ENCODE peak calls at places on chromosomes 12 and 14, in five cellular contexts. L, B, Z, D and A are unnamed samples.

GRCh38 chr12:112466011-112466422 is 47.3 kb downstream of the PTPN11 start:
- DNase-seq in D (peak), Z (no peak), L (no peak), B (no peak), A (no peak)

GRCh38 chr14:80906336-80906735 is 35.2 kb downstream of the CEP128 start:
- DNase-seq in B (no peak), D (no peak), L (no peak), Z (no peak), A (no peak)

GRCh38 chr12:80031229-80031628 is 68.1 kb upstream of the OTOGL start:
- DNase-seq in D (no peak), L (no peak), B (no peak), Z (no peak), A (no peak)

GRCh38 chr14:102779574-102780315 is 2.5 kb downstream of the TRAF3 start:
- DNase-seq in Z (no peak), B (no peak), D (no peak), L (no peak), A (no peak)

GRCh38 chr12:87930033-87930432 is 99.2 kb downstream of the C12orf50 start:
- DNase-seq in Z (no peak), B (no peak), L (no peak), D (no peak), A (no peak)

GRCh38 chr14:59301354-59301753 is 112.9 kb downstream of the DAAM1 start:
- DNase-seq in L (peak), D (peak), B (no peak), Z (no peak), A (no peak)

GRCh38 chr12:113314121-113314529 is 20.8 kb downstream of the SLC8B1 start:
- DNase-seq in Z (peak), B (no peak), D (no peak), L (no peak), A (no peak)

GRCh38 chr14:105388110-105388951 is 10.0 kb upstream of the TEX22 start:
- DNase-seq in L (no peak), D (no peak), B (no peak), Z (no peak), A (no peak)

GRCh38 chr12:53591301-53592206 is 34.6 kb downstream of the ATF7 start:
- DNase-seq in D (peak), L (no peak), B (no peak), Z (no peak), A (no peak)

GRCh38 chr12:49345048-49345839 is 1.4 kb upstream of the DNAJC22 start:
- DNase-seq in B (peak), L (no peak), D (no peak), Z (no peak), A (no peak)

GRCh38 chr12:88052686-88053085 is 23.5 kb upstream of the C12orf50 start:
- DNase-seq in D (peak), L (no peak), B (no peak), Z (peak), A (peak)

GRCh38 chr14:68682166-68683103 is 110.4 kb downstream of the ZFP36L1 start:
- DNase-seq in L (peak), Z (no peak), D (peak), B (no peak), A (no peak)

GRCh38 chr12:14775652-14776020 is 27.6 kb downstream of the WBP11 start:
- DNase-seq in B (no peak), L (no peak), Z (no peak), D (no peak), A (no peak)

GRCh38 chr12:106128526-106129430 is 10.0 kb downstream of the NUAK1 start:
- DNase-seq in L (no peak), D (no peak), Z (no peak), B (no peak), A (no peak)

DNA sequence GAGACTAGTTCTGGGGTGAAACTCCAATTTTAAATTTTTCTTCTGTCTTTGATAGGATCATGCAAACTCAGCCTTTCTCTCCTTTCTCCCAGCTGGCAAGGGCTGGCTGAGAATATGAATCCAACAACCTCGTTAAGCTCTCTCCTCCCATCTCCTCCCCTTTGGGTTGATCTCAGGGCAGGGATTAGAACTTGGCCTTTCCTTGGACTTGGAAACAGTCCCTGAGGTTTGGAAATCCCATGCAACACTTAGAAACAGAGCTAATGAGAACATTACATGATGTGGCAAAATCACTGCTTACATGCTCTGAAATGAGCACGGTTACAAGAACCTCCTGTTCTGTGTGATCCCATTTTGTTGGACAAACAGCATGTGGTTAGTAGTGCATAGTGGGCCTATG is 31.6 kb downstream of the ACACB start:
- DNase-seq in L (no peak), B (no peak), D (no peak), Z (no peak), A (no peak)
- TF ChIP-seq POLR2AphosphoS5 in L (no peak), B (no peak), D (no peak), Z (no peak), A (no peak)

GRCh38 chr14:77212097-77212873 is 30.7 kb downstream of the TMEM63C start:
- DNase-seq in D (no peak), Z (no peak), L (no peak), B (no peak), A (no peak)
- H3K4me3 ChIP-seq in D (no peak), Z (no peak), L (no peak), B (no peak), A (no peak)

DNA sequence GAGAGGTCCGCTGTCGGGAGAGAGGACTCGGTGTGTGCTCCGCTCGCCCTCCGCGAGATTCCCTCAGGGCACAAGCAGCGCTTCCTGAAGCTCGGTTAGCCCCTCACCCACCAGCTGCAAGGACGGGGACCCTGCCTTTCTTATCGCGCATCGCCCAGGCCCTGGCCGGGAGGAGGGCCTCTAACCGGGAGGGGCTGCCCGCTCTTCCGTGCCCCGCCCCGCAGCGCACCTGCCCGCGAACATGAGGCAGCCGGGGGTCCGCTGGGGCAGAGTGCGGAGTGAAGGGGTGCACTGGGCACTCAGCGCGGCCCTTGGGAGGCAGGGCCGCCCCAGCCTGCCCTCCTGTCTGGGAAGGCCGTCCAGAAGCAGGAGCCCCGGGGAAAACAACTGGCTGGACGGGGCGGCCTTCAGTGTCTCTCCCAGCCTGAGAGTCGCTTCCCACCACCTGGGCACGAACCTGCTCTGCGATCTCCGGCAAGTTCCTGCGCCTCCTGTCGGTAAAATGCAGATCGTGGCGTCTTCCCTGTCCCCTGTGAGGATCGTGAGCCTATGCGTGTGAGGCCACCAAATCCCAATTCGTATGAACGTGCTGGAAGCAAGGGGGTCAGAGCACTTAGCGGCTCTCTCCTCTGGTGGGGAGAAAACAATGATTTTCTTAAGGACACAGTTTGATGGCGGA is 28.0 kb upstream of the ADIPOR2 start:
- DNase-seq in Z (peak), B (peak), L (no peak), D (no peak), A (peak)
- TF ChIP-seq CEBPB in Z (no peak), B (no peak), L (no peak), D (no peak), A (no peak)

GRCh38 chr12:64749466-64750202 is 9.6 kb downstream of the GNS start:
- DNase-seq in Z (no peak), L (no peak), B (no peak), D (no peak), A (no peak)
- TF ChIP-seq POLR2AphosphoS5 in Z (no peak), L (no peak), B (no peak), D (no peak), A (no peak)

DNA sequence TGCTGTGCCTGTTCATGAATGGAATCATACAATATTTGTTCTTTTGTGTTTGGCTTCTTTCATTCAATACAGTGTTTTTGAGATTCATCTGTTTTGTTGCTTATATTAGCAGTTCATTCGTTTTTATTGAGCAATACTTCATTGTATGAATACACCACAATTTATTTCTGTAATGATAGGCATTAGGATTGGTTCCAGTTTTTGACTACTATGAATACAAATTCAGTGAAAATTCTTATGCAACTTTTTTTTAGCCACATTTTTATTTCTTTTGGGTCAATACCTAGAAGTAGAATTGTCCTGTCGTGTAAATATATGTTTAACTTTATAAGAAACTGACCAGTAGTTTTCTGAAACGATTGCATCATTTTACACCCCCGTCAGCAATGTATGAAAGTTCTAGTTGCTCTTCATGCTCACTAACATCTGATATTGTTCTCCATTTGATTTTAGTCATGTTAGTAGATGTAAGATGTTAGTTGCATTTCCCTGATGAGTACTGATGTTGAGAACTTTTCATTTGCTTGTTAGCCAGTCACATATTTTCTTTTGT is 127.5 kb downstream of the TGFB3 start:
- DNase-seq in D (no peak), B (no peak), Z (no peak), L (no peak), A (no peak)
- H3K4me3 ChIP-seq in D (no peak), B (no peak), Z (no peak), L (no peak), A (no peak)

DNA sequence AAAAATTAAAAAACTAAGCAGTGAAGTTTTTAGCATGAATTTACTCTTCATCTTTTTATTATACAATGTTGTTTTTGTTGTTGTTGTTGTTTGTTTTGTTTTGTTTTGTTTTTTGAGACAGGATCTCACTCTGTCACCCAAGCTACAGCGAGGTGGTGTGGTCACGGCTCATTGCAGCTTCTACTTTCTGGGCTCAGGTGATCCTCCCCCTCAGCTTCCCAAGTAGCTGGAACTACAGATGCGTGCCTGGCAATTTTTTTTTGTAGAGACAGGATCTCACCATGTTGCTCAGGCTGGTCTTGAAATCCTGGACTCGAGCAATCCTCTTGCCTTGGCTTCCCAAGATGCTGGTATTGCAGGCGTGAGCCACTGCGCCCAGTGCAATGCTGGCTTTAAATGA is 11.3 kb downstream of the PPFIBP1 start:
- DNase-seq in D (no peak), L (no peak), B (no peak), Z (no peak), A (no peak)
- TF ChIP-seq CEBPB in D (no peak), L (no peak), B (no peak), Z (no peak), A (no peak)

GRCh38 chr12:77830502-77830901 is at the start of gene NAV3:
- DNase-seq in Z (no peak), L (no peak), D (no peak), B (no peak), A (no peak)
- TF ChIP-seq POLR2AphosphoS5 in Z (no peak), L (no peak), D (no peak), B (no peak), A (no peak)

GRCh38 chr12:95762123-95762785 is 28.3 kb downstream of the NTN4 start:
- DNase-seq in L (no peak), D (peak), Z (no peak), B (no peak), A (no peak)

GRCh38 chr12:95763809-95764253 is 26.7 kb downstream of the NTN4 start:
- DNase-seq in B (no peak), D (peak), L (no peak), Z (no peak), A (peak)

GRCh38 chr12:95764848-95765247 is 25.7 kb downstream of the NTN4 start:
- DNase-seq in B (no peak), D (no peak), L (no peak), Z (no peak), A (no peak)

GRCh38 chr12:95767703-95768102 is 22.9 kb downstream of the NTN4 start:
- DNase-seq in D (no peak), L (no peak), Z (no peak), B (no peak), A (no peak)

DNA sequence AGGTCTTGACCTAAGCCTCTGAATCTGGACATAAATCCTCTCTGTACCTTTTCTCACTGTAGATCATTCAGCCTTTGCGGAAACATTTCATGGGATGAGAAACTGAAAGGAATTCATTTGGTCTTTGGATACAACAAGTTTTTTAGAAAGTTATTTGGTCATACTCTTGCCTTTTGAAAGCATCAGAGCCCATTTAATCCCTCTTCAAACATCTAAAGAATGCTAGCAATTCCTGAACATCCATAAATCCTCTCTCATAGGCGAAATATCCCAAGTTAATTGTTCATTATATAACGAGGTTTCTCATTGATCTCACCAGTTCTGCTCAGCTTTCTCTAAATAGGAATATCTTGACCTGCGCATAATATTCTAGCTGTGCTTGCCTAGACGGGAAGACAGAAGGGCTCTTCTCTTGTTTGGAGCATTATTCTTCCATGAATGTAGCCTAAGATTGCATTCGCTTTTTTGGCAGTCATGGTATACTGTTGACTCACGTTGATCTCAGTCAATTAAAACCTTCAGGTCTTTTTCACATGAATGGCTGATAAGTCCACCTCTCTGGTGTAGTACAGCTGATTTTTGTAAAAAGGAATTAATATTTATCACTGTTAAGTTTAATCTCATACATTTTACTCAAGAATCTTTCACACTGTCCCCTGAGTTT is 24.1 kb downstream of the NTN4 start:
- DNase-seq in D (peak), L (no peak), B (no peak), Z (no peak), A (no peak)
- H3K4me3 ChIP-seq in D (peak), L (no peak), B (no peak), Z (no peak), A (no peak)

DNA sequence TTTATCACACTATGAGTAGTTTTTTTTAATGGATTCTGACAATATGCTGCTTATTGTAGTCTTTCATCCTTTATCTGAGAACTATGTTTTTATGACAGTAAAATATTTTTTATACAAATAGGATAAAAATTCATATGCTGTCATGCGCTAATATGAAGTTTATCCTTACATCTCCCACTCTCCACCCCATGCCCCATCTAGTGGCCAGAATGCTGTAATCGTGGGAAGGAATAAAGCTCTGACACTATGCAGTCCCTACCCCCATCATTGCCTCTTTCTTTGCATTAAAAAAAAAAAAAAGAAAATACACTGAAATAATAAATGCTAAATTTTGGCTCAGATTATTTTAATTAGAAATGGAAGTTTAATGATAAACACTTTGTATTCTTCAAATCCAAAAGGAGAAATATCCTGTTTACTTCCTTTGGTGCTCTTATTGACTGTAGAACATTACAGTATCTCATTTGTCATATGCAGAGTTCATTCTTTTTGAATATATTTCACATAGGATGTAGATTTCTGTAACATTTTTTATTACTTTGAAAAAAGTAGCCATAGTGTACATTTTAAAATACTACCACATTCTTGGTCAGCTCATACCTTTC is 145.9 kb upstream of the SLCO1C1 start:
- DNase-seq in Z (no peak), L (no peak), B (no peak), D (peak), A (peak)
- TF ChIP-seq CEBPB in Z (no peak), L (no peak), B (no peak), D (no peak), A (no peak)

GRCh38 chr12:119115296-119115905 is 63.3 kb upstream of the HSPB8 start:
- DNase-seq in B (peak), L (no peak), D (peak), Z (peak), A (peak)

GRCh38 chr12:119118625-119119024 is 60.1 kb upstream of the HSPB8 start:
- DNase-seq in D (no peak), B (no peak), Z (no peak), L (no peak), A (no peak)

GRCh38 chr12:119113587-119113986 is 65.1 kb upstream of the HSPB8 start:
- DNase-seq in D (no peak), L (no peak), B (no peak), Z (no peak), A (no peak)

GRCh38 chr12:119117936-119118335 is 60.8 kb upstream of the HSPB8 start:
- DNase-seq in L (no peak), B (no peak), D (no peak), Z (no peak), A (no peak)

DNA sequence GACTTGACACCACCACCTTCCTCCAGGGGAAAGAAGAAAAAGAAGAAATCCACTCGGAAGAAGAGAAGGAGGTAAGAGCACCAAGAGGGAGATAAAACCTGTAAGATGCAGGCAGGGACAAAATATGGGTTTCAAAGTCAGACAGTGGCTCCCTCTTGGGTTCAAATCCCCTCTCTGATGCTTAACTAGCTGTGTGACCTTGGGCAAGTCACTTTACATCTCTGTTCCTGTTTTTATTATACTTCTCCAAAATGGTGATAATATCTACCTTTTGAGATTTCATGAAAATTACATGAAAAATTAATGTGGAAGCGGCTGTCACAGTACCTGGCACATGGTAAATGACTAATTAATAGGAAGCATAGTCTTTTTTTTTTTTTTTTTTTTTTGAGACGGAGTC is 64.4 kb upstream of the HSPB8 start:
- DNase-seq in B (no peak), L (no peak), D (no peak), Z (no peak), A (no peak)
- TF ChIP-seq POLR2AphosphoS5 in B (no peak), L (no peak), D (no peak), Z (no peak), A (no peak)